ENCODE peak calls at places on chromosomes 4 and X, in seven cellular contexts. J is RWPE1, B is fibroblast of the aortic adventitia, Q is Caco-2, V is A549, I is tibial artery, T is WTC11. P is an unnamed sample.

GRCh38 chr4:138499627-138500026 is 257.5 kb upstream of the SLC7A11 start:
- DNase-seq in J (no peak), B (no peak), Q (no peak), V (no peak), I (no peak), T (peak; percentile 9), P (no peak)

GRCh38 chr4:140238353-140239041 is 84.5 kb upstream of the MAML3 start:
- DNase-seq in J (peak; percentile 32), B (peak; percentile 95), Q (no peak), V (no peak), I (peak; percentile 96), T (peak; percentile 49), P (peak; percentile 97)

GRCh38 chr4:80335554-80336358 is at the start of gene CFAP299:
- DNase-seq in J (peak; percentile 97), B (peak; percentile 89), Q (peak; percentile 88), V (peak; percentile 77), I (peak; percentile 71), T (peak; percentile 92), P (peak; percentile 91)

GRCh38 chrX:78237127-78237526 is 90.3 kb downstream of the CYSLTR1 start:
- DNase-seq in J (no peak), B (no peak), Q (no peak), V (no peak), I (no peak), T (no peak), P (no peak)

GRCh38 chr4:47837582-47838294 is at the start of gene CORIN:
- DNase-seq in J (peak; percentile 20), B (no peak), Q (peak; percentile 32), V (no peak), I (peak; percentile 63), T (peak; percentile 53), P (no peak)

GRCh38 chrX:3295731-3296130 is 50.7 kb downstream of the MXRA5 start:
- DNase-seq in J (peak; percentile 37), B (no peak), Q (peak; percentile 40), V (peak; percentile 31), I (no peak), T (peak; percentile 29), P (no peak)

GRCh38 chrX:13599491-13599890 is 30.1 kb downstream of the EGFL6 start:
- DNase-seq in J (no peak), B (peak; percentile 38), Q (no peak), V (no peak), I (no peak), T (no peak), P (peak; percentile 13)

GRCh38 chr4:3305610-3306371 is 13.0 kb downstream of the RGS12 start:
- DNase-seq in J (no peak), B (no peak), Q (no peak), V (no peak), I (peak; percentile 31), T (peak; percentile 8), P (peak; percentile 51)

GRCh38 chrX:119981286-119982070 is 37.9 kb upstream of the NKAP start:
- DNase-seq in J (peak; percentile 25), B (peak; percentile 27), Q (peak; percentile 34), V (peak; percentile 47), I (no peak), T (peak; percentile 36), P (peak; percentile 36)

GRCh38 chr4:174314770-174315169 is 31.1 kb downstream of the CEP44 start:
- DNase-seq in J (peak; percentile 61), B (no peak), Q (no peak), V (peak; percentile 15), I (no peak), T (no peak), P (peak; percentile 47)

GRCh38 chr4:182142146-182143085 is 100.8 kb upstream of the TENM3 start:
- DNase-seq in J (peak; percentile 22), B (peak; percentile 26), Q (peak; percentile 55), V (no peak), I (no peak), T (peak; percentile 71), P (peak; percentile 3)

GRCh38 chr4:101753702-101754101 is 36.8 kb upstream of the BANK1 start:
- DNase-seq in J (no peak), B (peak; percentile 65), Q (no peak), V (peak; percentile 5), I (no peak), T (no peak), P (peak; percentile 54)

GRCh38 chr4:8537041-8537461 is 43.1 kb upstream of the GPR78 start:
- DNase-seq in J (peak; percentile 79), B (peak; percentile 92), Q (no peak), V (peak; percentile 53), I (no peak), T (no peak), P (peak; percentile 74)

GRCh38 chr4:172809319-172809718 is 359.3 kb upstream of the GALNT7 start:
- DNase-seq in J (no peak), B (no peak), Q (no peak), V (no peak), I (no peak), T (peak; percentile 89), P (no peak)

GRCh38 chrX:3771756-3772155 is 58.3 kb upstream of the PRKX start:
- DNase-seq in J (no peak), B (no peak), Q (no peak), V (no peak), I (no peak), T (no peak), P (no peak)

GRCh38 chr4:150136481-150136880 is 58.2 kb downstream of the DCLK2 start:
- DNase-seq in J (no peak), B (peak; percentile 63), Q (no peak), V (no peak), I (no peak), T (no peak), P (peak; percentile 34)

GRCh38 chrX:71579990-71580380 is 1.7 kb downstream of the GCNA start:
- DNase-seq in J (no peak), B (no peak), Q (no peak), V (no peak), I (no peak), T (no peak), P (no peak)

GRCh38 chrX:17939724-17940123 is 78.6 kb upstream of the RAI2 start:
- DNase-seq in J (no peak), B (no peak), Q (no peak), V (no peak), I (no peak), T (no peak), P (no peak)

GRCh38 chr4:128285085-128286023 is 2.3 kb downstream of the PGRMC2 start:
- DNase-seq in J (no peak), B (peak; percentile 81), Q (no peak), V (peak; percentile 45), I (peak; percentile 67), T (no peak), P (peak; percentile 54)

GRCh38 chr4:37561803-37562207 is 124.4 kb downstream of the RELL1 start:
- DNase-seq in J (peak; percentile 33), B (peak; percentile 74), Q (no peak), V (peak; percentile 69), I (no peak), T (no peak), P (peak; percentile 26)

GRCh38 chr4:62548108-62548524 is 1348.0 kb downstream of the ADGRL3 start:
- DNase-seq in J (no peak), B (peak; percentile 56), Q (no peak), V (peak; percentile 0), I (peak; percentile 67), T (peak; percentile 61), P (peak; percentile 68)

DNA sequence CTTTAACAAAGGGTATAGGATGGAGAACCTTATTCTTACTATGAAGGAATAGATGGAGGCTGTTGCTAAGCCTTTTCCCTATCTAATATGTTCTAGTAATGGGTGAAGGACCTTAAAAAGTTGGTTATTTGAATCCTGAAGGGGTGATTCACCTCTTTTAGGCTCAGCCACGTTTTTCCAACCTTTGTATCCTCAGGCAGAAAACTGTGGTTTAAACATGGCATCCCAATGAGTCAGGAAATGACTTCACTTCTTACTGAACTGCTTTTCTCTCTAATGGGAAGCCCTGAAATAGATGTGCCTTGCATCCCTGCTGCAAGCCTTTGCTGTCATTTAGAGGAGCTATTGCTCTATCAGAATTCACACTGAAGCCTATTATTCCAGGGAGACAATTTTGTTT is 191.0 kb upstream of the ARX start:
- DNase-seq in J (peak; percentile 34), B (peak; percentile 14), Q (no peak), V (no peak), I (no peak), T (no peak), P (no peak)
- TF ChIP-seq CTCF in J (no peak), B (no peak), Q (no peak), V (no peak), I (no peak), T (no peak), P (no peak)

GRCh38 chr4:32417113-32417704 is 1697.0 kb downstream of the PCDH7 start:
- DNase-seq in J (no peak), B (no peak), Q (no peak), V (no peak), I (no peak), T (no peak), P (peak; percentile 0)
- TF ChIP-seq CTCF in J (no peak), B (peak; percentile 33), Q (no peak), V (no peak), I (no peak), T (no peak), P (peak; percentile 4)

GRCh38 chr4:78059938-78060337 is 2.8 kb downstream of the FRAS1 start:
- DNase-seq in J (no peak), B (no peak), Q (no peak), V (no peak), I (no peak), T (no peak), P (no peak)

GRCh38 chr4:78057135-78057599 is at the start of gene FRAS1:
- DNase-seq in J (peak; percentile 20), B (no peak), Q (peak; percentile 49), V (peak; percentile 20), I (no peak), T (peak; percentile 75), P (peak; percentile 50)

GRCh38 chr4:78057600-78058560 is 757 bp downstream of the FRAS1 start:
- DNase-seq in J (peak; percentile 24), B (peak; percentile 34), Q (peak; percentile 55), V (peak; percentile 33), I (peak; percentile 64), T (peak; percentile 37), P (peak; percentile 32)

GRCh38 chr4:78058591-78059523 is 1.7 kb downstream of the FRAS1 start:
- DNase-seq in J (peak; percentile 47), B (peak; percentile 16), Q (peak; percentile 53), V (peak; percentile 42), I (peak; percentile 68), T (peak; percentile 71), P (peak; percentile 22)

DNA sequence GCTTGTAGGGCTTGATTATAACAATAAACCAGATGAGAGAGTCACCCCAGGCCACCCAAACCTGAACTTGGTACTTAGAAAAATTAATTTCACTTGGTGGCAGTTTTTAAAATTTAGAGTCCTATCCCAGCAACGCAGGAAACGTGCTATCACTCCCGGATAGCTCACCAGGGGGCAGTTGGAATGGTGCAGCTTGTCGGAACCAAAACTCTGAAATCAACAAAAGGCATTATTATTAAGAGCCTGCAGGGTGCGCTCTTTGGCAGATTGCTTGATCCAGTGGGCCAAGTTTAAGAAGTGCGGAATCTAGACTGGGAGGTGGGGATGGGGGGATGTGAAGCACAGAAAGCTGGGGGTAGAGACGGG is 2.4 kb downstream of the FRAS1 start:
- DNase-seq in J (peak; percentile 44), B (peak; percentile 76), Q (peak; percentile 74), V (peak; percentile 87), I (no peak), T (peak; percentile 75), P (peak; percentile 75)
- TF ChIP-seq CTCF in J (peak; percentile 30), B (peak; percentile 59), Q (peak; percentile 84), V (peak; percentile 65), I (peak; percentile 30), T (peak; percentile 28), P (peak; percentile 58)

DNA sequence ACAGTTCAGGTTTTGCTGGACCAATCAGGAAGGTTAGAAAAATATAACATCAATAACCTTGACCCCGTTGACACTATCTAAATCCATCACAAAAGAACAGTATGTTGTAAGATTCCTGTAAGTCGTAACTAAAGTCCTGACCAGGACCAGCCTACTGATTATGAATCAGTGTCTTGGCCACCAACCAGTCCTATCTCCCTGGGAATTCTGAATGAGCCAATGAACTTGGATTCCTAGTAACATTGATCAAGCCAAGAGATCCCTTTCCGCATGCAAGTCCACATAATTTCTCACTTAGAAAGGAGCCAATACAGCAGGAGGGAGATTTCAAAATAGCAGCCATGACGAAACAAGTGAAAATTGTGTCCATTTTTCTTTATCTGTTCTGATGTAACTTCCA is 9.5 kb downstream of the XPNPEP2 start:
- DNase-seq in J (no peak), B (peak; percentile 98), Q (no peak), V (no peak), I (no peak), T (no peak), P (peak; percentile 85)
- TF ChIP-seq CTCF in J (no peak), B (no peak), Q (no peak), V (no peak), I (no peak), T (no peak), P (no peak)

P was measured in cardiac fibroblast.